ENCODE peak calls at places on chromosomes 2 and 18, in six cellular contexts. T, Z, M, B, C and A are unnamed samples.

GRCh38 chr18:13243363-13243762 is 24.8 kb downstream of the LDLRAD4 start:
- DNase-seq in T (no peak), Z (no peak), M (no peak), B (no peak), C (no peak), A (no peak)

GRCh38 chr2:118974103-118974911 is 32.3 kb downstream of the MARCO start:
- DNase-seq in T (no peak), Z (no peak), M (no peak), B (no peak), C (no peak), A (no peak)

GRCh38 chr2:33289961-33290360 is 186.5 kb upstream of the RASGRP3 start:
- DNase-seq in T (no peak), Z (no peak), M (no peak), B (no peak), C (no peak), A (no peak)

GRCh38 chr2:69642709-69643601 is 584 bp downstream of the AAK1 start:
- DNase-seq in T (peak), Z (peak), M (peak), B (peak), C (peak), A (no peak)

GRCh38 chr2:41869542-41870256 is 178.1 kb upstream of the PKDCC start:
- DNase-seq in T (peak), Z (no peak), M (no peak), B (peak), C (peak), A (peak)

GRCh38 chr2:21452678-21453077 is 328.9 kb downstream of the TDRD15 start:
- DNase-seq in T (no peak), Z (no peak), M (no peak), B (no peak), C (no peak), A (no peak)

GRCh38 chr2:178807227-178808008 is at the start of gene TTN:
- DNase-seq in T (no peak), Z (no peak), M (no peak), B (no peak), C (no peak), A (no peak)

GRCh38 chr2:202555354-202555753 is 79.4 kb upstream of the FAM117B start:
- DNase-seq in T (no peak), Z (no peak), M (no peak), B (no peak), C (peak), A (no peak)